ENCODE peak calls at places on chromosomes 11 and 22, in four cellular contexts. J is cardiac fibroblast, X is kidney tubule cell, I is Right ventricle myocardium superior. Q is an unnamed sample.
A peak's percentile ranks its signal among the peaks of the same experiment; 100 is the strongest.

GRCh38 chr22:50438305-50439275 is 36.2 kb downstream of the SBF1 start:
- DNase-seq in J (no peak), X (no peak), I (peak; percentile 24), Q (no peak)

GRCh38 chr11:19597194-19597593 is 115.4 kb upstream of the NAV2 start:
- DNase-seq in J (peak; percentile 50), X (peak; percentile 75), I (no peak), Q (no peak)

GRCh38 chr11:72860592-72860991 is 46.4 kb downstream of the ATG16L2 start:
- DNase-seq in J (no peak), X (no peak), I (no peak), Q (no peak)

GRCh38 chr11:10742460-10743208 is 8.4 kb upstream of the CTR9 start:
- DNase-seq in J (peak; percentile 11), X (peak; percentile 37), I (no peak), Q (peak; percentile 30)

GRCh38 chr11:109036011-109036410 is 371.1 kb downstream of the DDX10 start:
- DNase-seq in J (no peak), X (no peak), I (no peak), Q (no peak)

GRCh38 chr22:24977370-24978230 is 25.1 kb downstream of the KIAA1671 start:
- DNase-seq in J (peak; percentile 69), X (no peak), I (peak; percentile 83), Q (no peak)

GRCh38 chr11:74307409-74307808 is 4.0 kb downstream of the P4HA3 start:
- DNase-seq in J (peak; percentile 80), X (no peak), I (no peak), Q (no peak)

GRCh38 chr11:42976636-42977217 is 335.1 kb upstream of the API5 start:
- DNase-seq in J (no peak), X (no peak), I (no peak), Q (no peak)

GRCh38 chr22:44032126-44032730 is 8.1 kb downstream of the PARVB start:
- DNase-seq in J (no peak), X (no peak), I (no peak), Q (no peak)

GRCh38 chr11:22340803-22341581 is 2.8 kb downstream of the SLC17A6 start:
- DNase-seq in J (no peak), X (no peak), I (no peak), Q (no peak)

GRCh38 chr11:118996926-118997626 is 862 bp upstream of the CENATAC start:
- DNase-seq in J (no peak), X (no peak), I (no peak), Q (no peak)